ENCODE peak calls at places on chromosomes 11 and 22, in ten cellular contexts. One of them, this sample, is unnamed.
A peak's percentile ranks its signal among the peaks of the same experiment; 100 is the strongest.

GRCh38 chr11:92739020-92739419 is 230.4 kb upstream of the MTNR1B start:
- DNase-seq in CD4-positive, CD25-positive, alpha-beta regulatory T cell: no peak
- DNase-seq in Caco-2: no peak
- DNase-seq in GM12865: no peak
- DNase-seq in heart right ventricle: no peak
- DNase-seq in psoas muscle: no peak
- DNase-seq in brain microvascular endothelial cell: peak; percentile 16
- DNase-seq in HFF-Myc: no peak
- DNase-seq in stomach: no peak
- DNase-seq in CD8-positive, alpha-beta T cell: no peak
- DNase-seq in this sample: no peak

GRCh38 chr11:28110839-28111235 is 2.6 kb downstream of the METTL15 start:
- DNase-seq in CD8-positive, alpha-beta T cell: no peak
- DNase-seq in HFF-Myc: no peak
- DNase-seq in psoas muscle: no peak
- DNase-seq in CD4-positive, CD25-positive, alpha-beta regulatory T cell: peak; percentile 10
- DNase-seq in GM12865: no peak
- DNase-seq in stomach: no peak
- DNase-seq in heart right ventricle: no peak
- DNase-seq in Caco-2: no peak
- DNase-seq in brain microvascular endothelial cell: no peak
- DNase-seq in this sample: peak; percentile 18

GRCh38 chr11:110763249-110764011 is 51.2 kb upstream of the ARHGAP20 start:
- DNase-seq in HFF-Myc: peak; percentile 11
- DNase-seq in psoas muscle: no peak
- DNase-seq in GM12865: no peak
- DNase-seq in CD4-positive, CD25-positive, alpha-beta regulatory T cell: no peak
- DNase-seq in stomach: peak; percentile 74
- DNase-seq in brain microvascular endothelial cell: peak; percentile 31
- DNase-seq in CD8-positive, alpha-beta T cell: no peak
- DNase-seq in heart right ventricle: no peak
- DNase-seq in Caco-2: no peak
- DNase-seq in this sample: no peak

GRCh38 chr11:32890843-32891656 is 1.6 kb upstream of the QSER1 start:
- DNase-seq in stomach: no peak
- DNase-seq in CD4-positive, CD25-positive, alpha-beta regulatory T cell: no peak
- DNase-seq in psoas muscle: no peak
- DNase-seq in GM12865: no peak
- DNase-seq in HFF-Myc: no peak
- DNase-seq in CD8-positive, alpha-beta T cell: no peak
- DNase-seq in brain microvascular endothelial cell: no peak
- DNase-seq in Caco-2: no peak
- DNase-seq in heart right ventricle: no peak
- DNase-seq in this sample: no peak

GRCh38 chr11:16081756-16082531 is 274.4 kb downstream of the SOX6 start:
- DNase-seq in CD4-positive, CD25-positive, alpha-beta regulatory T cell: no peak
- DNase-seq in CD8-positive, alpha-beta T cell: no peak
- DNase-seq in brain microvascular endothelial cell: no peak
- DNase-seq in Caco-2: no peak
- DNase-seq in GM12865: no peak
- DNase-seq in psoas muscle: no peak
- DNase-seq in HFF-Myc: no peak
- DNase-seq in heart right ventricle: peak; percentile 5
- DNase-seq in stomach: no peak
- DNase-seq in this sample: no peak

GRCh38 chr22:46163498-46163897 is 13.2 kb downstream of the PPARA start:
- DNase-seq in CD4-positive, CD25-positive, alpha-beta regulatory T cell: no peak
- DNase-seq in brain microvascular endothelial cell: no peak
- DNase-seq in heart right ventricle: no peak
- DNase-seq in Caco-2: no peak
- DNase-seq in psoas muscle: no peak
- DNase-seq in GM12865: no peak
- DNase-seq in stomach: no peak
- DNase-seq in HFF-Myc: no peak
- DNase-seq in CD8-positive, alpha-beta T cell: no peak
- DNase-seq in this sample: no peak

GRCh38 chr22:45072322-45072903 is 62.6 kb upstream of the PHF21B start:
- DNase-seq in HFF-Myc: peak; percentile 67
- DNase-seq in psoas muscle: no peak
- DNase-seq in CD8-positive, alpha-beta T cell: no peak
- DNase-seq in Caco-2: peak; percentile 53
- DNase-seq in heart right ventricle: no peak
- DNase-seq in CD4-positive, CD25-positive, alpha-beta regulatory T cell: no peak
- DNase-seq in brain microvascular endothelial cell: peak; percentile 54
- DNase-seq in GM12865: no peak
- DNase-seq in stomach: no peak
- DNase-seq in this sample: peak; percentile 96

GRCh38 chr22:19773470-19774040 is 13.0 kb downstream of the TBX1 start:
- DNase-seq in CD8-positive, alpha-beta T cell: no peak
- DNase-seq in HFF-Myc: no peak
- DNase-seq in psoas muscle: peak; percentile 3
- DNase-seq in CD4-positive, CD25-positive, alpha-beta regulatory T cell: no peak
- DNase-seq in stomach: no peak
- DNase-seq in Caco-2: no peak
- DNase-seq in GM12865: no peak
- DNase-seq in heart right ventricle: no peak
- DNase-seq in brain microvascular endothelial cell: no peak
- DNase-seq in this sample: peak; percentile 68

DNA sequence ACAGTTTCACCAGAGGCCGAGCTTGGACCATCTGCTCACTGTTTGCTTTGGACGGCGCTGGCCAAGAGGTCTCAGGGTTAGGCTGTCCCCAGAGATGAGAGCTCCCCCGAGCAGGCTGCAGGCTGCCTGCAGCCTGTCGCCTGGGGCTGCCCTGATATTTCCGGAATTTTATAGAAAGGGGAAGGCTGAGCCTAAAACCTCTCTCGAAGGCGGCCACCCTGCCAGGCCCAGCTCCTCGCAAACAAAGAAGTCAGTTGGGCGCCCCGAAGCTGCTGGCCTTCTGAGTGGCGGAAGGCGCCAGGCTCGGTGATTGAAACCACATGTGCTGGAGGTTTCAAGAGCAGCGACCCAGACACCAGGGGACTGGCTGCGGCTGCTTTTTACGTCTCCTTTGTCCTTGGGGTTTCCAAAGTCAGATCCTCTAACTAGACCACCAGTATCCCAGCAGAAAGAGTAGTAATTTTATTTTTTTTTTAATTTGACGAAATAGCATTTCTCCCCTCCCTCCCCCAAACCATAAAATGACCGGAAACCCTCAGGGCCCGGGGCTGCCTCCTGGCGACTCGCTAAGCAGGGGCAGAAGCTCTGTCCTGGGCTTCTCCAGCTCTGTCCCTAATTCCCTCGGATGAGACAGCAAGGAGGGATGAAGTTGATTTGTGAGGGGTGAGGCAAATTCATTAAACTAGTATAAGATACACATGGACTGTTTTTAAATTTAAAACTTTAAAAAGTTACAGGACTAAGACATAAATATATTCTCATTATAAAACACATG is 57.4 kb downstream of the CLMP start:
- DNase-seq in GM12865: peak; percentile 58
- DNase-seq in heart right ventricle: peak; percentile 79
- DNase-seq in Caco-2: no peak
- DNase-seq in stomach: peak; percentile 47
- DNase-seq in brain microvascular endothelial cell: peak; percentile 46
- DNase-seq in CD8-positive, alpha-beta T cell: no peak
- DNase-seq in CD4-positive, CD25-positive, alpha-beta regulatory T cell: no peak
- DNase-seq in psoas muscle: peak; percentile 80
- DNase-seq in HFF-Myc: peak; percentile 76
- DNase-seq in this sample: peak; percentile 92
- H3K4me3 ChIP-seq in GM12865: peak overlapping the region; percentile 23
- H3K4me3 ChIP-seq in heart right ventricle: peak overlapping the region; percentile 18
- H3K4me3 ChIP-seq in Caco-2: no peak overlapping the region
- H3K4me3 ChIP-seq in stomach: peak overlapping the region; percentile 14
- H3K4me3 ChIP-seq in brain microvascular endothelial cell: no peak overlapping the region
- H3K4me3 ChIP-seq in CD8-positive, alpha-beta T cell: no peak overlapping the region
- H3K4me3 ChIP-seq in CD4-positive, CD25-positive, alpha-beta regulatory T cell: no peak overlapping the region
- H3K4me3 ChIP-seq in psoas muscle: peak overlapping the region; percentile 30
- H3K4me3 ChIP-seq in HFF-Myc: peak overlapping the region; percentile 16
- H3K4me3 ChIP-seq in this sample: peak overlapping the region; percentile 40

DNA sequence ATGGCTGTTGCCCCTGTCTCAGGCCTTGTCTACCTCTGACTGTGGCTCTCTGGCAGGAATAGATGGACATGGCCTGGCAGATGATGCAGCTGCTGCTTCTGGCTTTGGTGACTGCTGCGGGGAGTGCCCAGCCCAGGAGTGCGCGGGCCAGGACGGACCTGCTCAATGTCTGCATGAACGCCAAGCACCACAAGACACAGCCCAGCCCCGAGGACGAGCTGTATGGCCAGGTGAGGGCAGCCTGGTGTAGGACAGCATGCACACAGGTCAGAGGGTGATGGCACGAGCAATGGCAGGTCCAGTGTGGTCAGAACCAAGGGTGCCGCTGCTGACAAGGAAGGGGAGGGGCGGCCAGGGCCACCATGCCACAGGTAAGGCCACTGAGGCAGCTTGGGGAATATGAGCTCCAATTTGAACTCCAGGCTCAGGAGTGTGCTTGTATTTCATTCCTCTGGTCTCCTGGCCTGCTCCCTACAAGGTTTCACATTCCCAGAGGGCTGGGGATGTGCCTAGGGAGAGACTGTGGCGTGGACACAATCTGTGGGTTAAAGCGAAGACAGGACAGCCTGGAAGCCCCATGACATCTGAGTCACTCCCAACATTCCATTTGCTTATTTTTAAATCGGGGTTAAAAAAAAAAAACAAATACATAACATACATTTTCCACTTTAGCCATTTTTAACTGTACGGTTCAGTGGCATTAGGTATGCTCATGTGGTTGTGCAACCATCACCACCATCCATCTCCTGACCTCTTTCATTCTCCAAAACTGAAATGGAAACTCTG is 559 bp downstream of the FOLR3 start:
- DNase-seq in CD8-positive, alpha-beta T cell: no peak
- DNase-seq in CD4-positive, CD25-positive, alpha-beta regulatory T cell: no peak
- DNase-seq in brain microvascular endothelial cell: no peak
- DNase-seq in Caco-2: no peak
- DNase-seq in heart right ventricle: no peak
- DNase-seq in GM12865: no peak
- DNase-seq in stomach: no peak
- DNase-seq in HFF-Myc: no peak
- DNase-seq in psoas muscle: no peak
- DNase-seq in this sample: peak; percentile 47
- H3K4me3 ChIP-seq in CD8-positive, alpha-beta T cell: no peak overlapping the region
- H3K4me3 ChIP-seq in CD4-positive, CD25-positive, alpha-beta regulatory T cell: no peak overlapping the region
- H3K4me3 ChIP-seq in brain microvascular endothelial cell: no peak overlapping the region
- H3K4me3 ChIP-seq in Caco-2: no peak overlapping the region
- H3K4me3 ChIP-seq in heart right ventricle: no peak overlapping the region
- H3K4me3 ChIP-seq in GM12865: no peak overlapping the region
- H3K4me3 ChIP-seq in stomach: no peak overlapping the region
- H3K4me3 ChIP-seq in HFF-Myc: no peak overlapping the region
- H3K4me3 ChIP-seq in psoas muscle: no peak overlapping the region
- H3K4me3 ChIP-seq in this sample: no peak overlapping the region

GRCh38 chr11:96010683-96011082 is 86.8 kb upstream of the MTMR2 start:
- DNase-seq in stomach: no peak
- DNase-seq in Caco-2: no peak
- DNase-seq in heart right ventricle: no peak
- DNase-seq in HFF-Myc: no peak
- DNase-seq in CD4-positive, CD25-positive, alpha-beta regulatory T cell: no peak
- DNase-seq in CD8-positive, alpha-beta T cell: no peak
- DNase-seq in GM12865: no peak
- DNase-seq in brain microvascular endothelial cell: no peak
- DNase-seq in psoas muscle: no peak
- DNase-seq in this sample: no peak

GRCh38 chr11:96015911-96016565 is 92.1 kb upstream of the MTMR2 start:
- DNase-seq in heart right ventricle: no peak
- DNase-seq in brain microvascular endothelial cell: no peak
- DNase-seq in psoas muscle: no peak
- DNase-seq in GM12865: no peak
- DNase-seq in Caco-2: no peak
- DNase-seq in HFF-Myc: no peak
- DNase-seq in CD8-positive, alpha-beta T cell: peak; percentile 27
- DNase-seq in stomach: no peak
- DNase-seq in CD4-positive, CD25-positive, alpha-beta regulatory T cell: peak; percentile 74
- DNase-seq in this sample: no peak

GRCh38 chr11:96013459-96014213 is 89.7 kb upstream of the MTMR2 start:
- DNase-seq in Caco-2: no peak
- DNase-seq in CD4-positive, CD25-positive, alpha-beta regulatory T cell: no peak
- DNase-seq in brain microvascular endothelial cell: no peak
- DNase-seq in psoas muscle: no peak
- DNase-seq in CD8-positive, alpha-beta T cell: peak; percentile 22
- DNase-seq in HFF-Myc: no peak
- DNase-seq in heart right ventricle: no peak
- DNase-seq in GM12865: no peak
- DNase-seq in stomach: no peak
- DNase-seq in this sample: no peak

GRCh38 chr11:96014234-96014633 is 90.3 kb upstream of the MTMR2 start:
- DNase-seq in stomach: no peak
- DNase-seq in CD8-positive, alpha-beta T cell: peak; percentile 54
- DNase-seq in Caco-2: no peak
- DNase-seq in brain microvascular endothelial cell: peak; percentile 81
- DNase-seq in GM12865: peak; percentile 48
- DNase-seq in CD4-positive, CD25-positive, alpha-beta regulatory T cell: peak; percentile 64
- DNase-seq in psoas muscle: no peak
- DNase-seq in heart right ventricle: no peak
- DNase-seq in HFF-Myc: no peak
- DNase-seq in this sample: peak; percentile 88

DNA sequence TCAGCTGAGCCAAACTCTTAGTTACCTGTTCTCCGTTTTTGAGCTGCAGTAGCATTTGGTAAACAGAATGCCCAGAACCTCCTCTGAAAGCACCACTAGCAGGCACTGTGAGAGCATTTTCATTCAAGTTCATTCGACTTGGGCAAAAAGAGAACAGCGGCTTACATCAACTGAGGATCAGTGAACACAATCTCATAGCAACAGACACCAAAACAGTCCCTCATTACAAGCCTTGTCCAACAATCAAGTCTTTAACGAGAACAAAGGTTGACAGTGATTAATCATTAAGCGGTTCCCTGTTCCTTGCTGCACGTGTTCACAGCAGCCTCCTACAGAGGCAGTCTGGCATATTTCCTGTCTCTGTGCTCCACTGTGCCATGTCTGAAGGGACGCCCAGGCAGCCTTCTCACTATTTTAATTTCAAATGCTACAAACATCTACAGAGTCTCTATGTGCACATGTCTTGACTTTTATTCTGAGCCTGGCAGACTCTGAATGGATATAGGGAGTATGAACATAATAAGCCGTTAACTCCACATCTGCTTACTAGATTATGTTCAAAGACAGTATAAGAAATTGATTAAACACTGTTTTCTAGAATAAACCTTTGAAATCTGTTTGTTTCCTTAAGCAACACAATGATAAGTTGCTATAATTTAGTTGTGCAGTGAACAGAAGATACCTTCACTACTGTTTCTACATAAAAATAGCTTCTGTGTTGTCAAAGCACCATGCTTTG is 88.3 kb upstream of the MTMR2 start:
- DNase-seq in GM12865: peak; percentile 73
- DNase-seq in CD4-positive, CD25-positive, alpha-beta regulatory T cell: peak; percentile 66
- DNase-seq in heart right ventricle: peak; percentile 43
- DNase-seq in CD8-positive, alpha-beta T cell: peak; percentile 62
- DNase-seq in brain microvascular endothelial cell: peak; percentile 84
- DNase-seq in Caco-2: peak; percentile 62
- DNase-seq in stomach: no peak
- DNase-seq in HFF-Myc: peak; percentile 47
- DNase-seq in psoas muscle: no peak
- DNase-seq in this sample: peak; percentile 87
- H3K4me3 ChIP-seq in GM12865: no peak overlapping the region
- H3K4me3 ChIP-seq in CD4-positive, CD25-positive, alpha-beta regulatory T cell: peak overlapping the region; percentile 64
- H3K4me3 ChIP-seq in heart right ventricle: no peak overlapping the region
- H3K4me3 ChIP-seq in CD8-positive, alpha-beta T cell: no peak overlapping the region
- H3K4me3 ChIP-seq in brain microvascular endothelial cell: no peak overlapping the region
- H3K4me3 ChIP-seq in Caco-2: no peak overlapping the region
- H3K4me3 ChIP-seq in stomach: no peak overlapping the region
- H3K4me3 ChIP-seq in HFF-Myc: no peak overlapping the region
- H3K4me3 ChIP-seq in psoas muscle: no peak overlapping the region
- H3K4me3 ChIP-seq in this sample: peak overlapping the region; percentile 35

GRCh38 chr11:67272327-67273259 is 6.3 kb downstream of the GRK2 start:
- DNase-seq in CD8-positive, alpha-beta T cell: no peak
- DNase-seq in CD4-positive, CD25-positive, alpha-beta regulatory T cell: peak; percentile 65
- DNase-seq in HFF-Myc: no peak
- DNase-seq in GM12865: peak; percentile 65
- DNase-seq in brain microvascular endothelial cell: no peak
- DNase-seq in Caco-2: peak; percentile 36
- DNase-seq in psoas muscle: no peak
- DNase-seq in heart right ventricle: no peak
- DNase-seq in stomach: no peak
- DNase-seq in this sample: peak; percentile 87
- H3K4me3 ChIP-seq in CD8-positive, alpha-beta T cell: peak overlapping the region; percentile 85
- H3K4me3 ChIP-seq in CD4-positive, CD25-positive, alpha-beta regulatory T cell: peak overlapping the region; percentile 91
- H3K4me3 ChIP-seq in HFF-Myc: no peak overlapping the region
- H3K4me3 ChIP-seq in GM12865: peak overlapping the region; percentile 88
- H3K4me3 ChIP-seq in brain microvascular endothelial cell: no peak overlapping the region
- H3K4me3 ChIP-seq in Caco-2: no peak overlapping the region
- H3K4me3 ChIP-seq in psoas muscle: peak overlapping the region; percentile 49
- H3K4me3 ChIP-seq in heart right ventricle: no peak overlapping the region
- H3K4me3 ChIP-seq in stomach: no peak overlapping the region
- H3K4me3 ChIP-seq in this sample: no peak overlapping the region

This sample was measured in osteoblast.